ENCODE peak calls at places on chromosomes 7 and 10, in four cellular contexts. One of them, this sample, is unnamed.

GRCh38 chr10:49571419-49571818 is 32.5 kb upstream of the ERCC6 start:
- DNase-seq in progenitor cell of endocrine pancreas: no peak
- DNase-seq in foreskin fibroblast: no peak
- DNase-seq in colonic mucosa: no peak
- DNase-seq in this sample: no peak

GRCh38 chr10:80182986-80183385 is 22.4 kb downstream of the ANXA11 start:
- DNase-seq in progenitor cell of endocrine pancreas: no peak
- DNase-seq in foreskin fibroblast: no peak
- DNase-seq in colonic mucosa: no peak
- DNase-seq in this sample: no peak

GRCh38 chr7:112362053-112362650 is 88.1 kb upstream of the IFRD1 start:
- DNase-seq in progenitor cell of endocrine pancreas: no peak
- DNase-seq in colonic mucosa: no peak
- DNase-seq in foreskin fibroblast: no peak
- DNase-seq in this sample: no peak

GRCh38 chr10:21526184-21526951 is 886 bp upstream of the SKIDA1 start:
- DNase-seq in progenitor cell of endocrine pancreas: peak; percentile 66
- DNase-seq in foreskin fibroblast: peak; percentile 74
- DNase-seq in colonic mucosa: peak; percentile 71
- DNase-seq in this sample: peak; percentile 43

GRCh38 chr10:11012880-11013279 is 4.8 kb upstream of the CELF2 start:
- DNase-seq in progenitor cell of endocrine pancreas: no peak
- DNase-seq in foreskin fibroblast: no peak
- DNase-seq in colonic mucosa: no peak
- DNase-seq in this sample: no peak

GRCh38 chr10:70462349-70462984 is 16.1 kb upstream of the PALD1 start:
- DNase-seq in colonic mucosa: no peak
- DNase-seq in progenitor cell of endocrine pancreas: no peak
- DNase-seq in foreskin fibroblast: no peak
- DNase-seq in this sample: no peak

GRCh38 chr10:126156545-126156944 is 231.7 kb downstream of the ADAM12 start:
- DNase-seq in colonic mucosa: no peak
- DNase-seq in progenitor cell of endocrine pancreas: no peak
- DNase-seq in foreskin fibroblast: no peak
- DNase-seq in this sample: no peak

GRCh38 chr7:7911339-7911738 is 57.3 kb upstream of the GLCCI1 start:
- DNase-seq in colonic mucosa: no peak
- DNase-seq in progenitor cell of endocrine pancreas: no peak
- DNase-seq in foreskin fibroblast: peak; percentile 38
- DNase-seq in this sample: no peak

GRCh38 chr10:100976906-100977305 is 7.6 kb downstream of the SEMA4G start:
- DNase-seq in progenitor cell of endocrine pancreas: no peak
- DNase-seq in foreskin fibroblast: no peak
- DNase-seq in colonic mucosa: no peak
- DNase-seq in this sample: no peak

GRCh38 chr7:128735433-128735832 is 3.7 kb upstream of the CALU start:
- DNase-seq in foreskin fibroblast: no peak
- DNase-seq in colonic mucosa: no peak
- DNase-seq in progenitor cell of endocrine pancreas: no peak
- DNase-seq in this sample: no peak

GRCh38 chr10:75211007-75211735 is 575 bp downstream of the VDAC2 start:
- DNase-seq in foreskin fibroblast: peak; percentile 51
- DNase-seq in progenitor cell of endocrine pancreas: no peak
- DNase-seq in colonic mucosa: peak; percentile 70
- DNase-seq in this sample: no peak

GRCh38 chr10:3955954-3956617 is 171.1 kb upstream of the KLF6 start:
- DNase-seq in progenitor cell of endocrine pancreas: no peak
- DNase-seq in foreskin fibroblast: no peak
- DNase-seq in colonic mucosa: peak; percentile 14
- DNase-seq in this sample: no peak

GRCh38 chr7:104011829-104012228 is 22.4 kb upstream of the RELN start:
- DNase-seq in progenitor cell of endocrine pancreas: no peak
- DNase-seq in foreskin fibroblast: no peak
- DNase-seq in colonic mucosa: no peak
- DNase-seq in this sample: no peak

GRCh38 chr10:62130948-62131347 is 137.7 kb downstream of the RTKN2 start:
- DNase-seq in colonic mucosa: no peak
- DNase-seq in foreskin fibroblast: peak; percentile 89
- DNase-seq in progenitor cell of endocrine pancreas: no peak
- DNase-seq in this sample: no peak

GRCh38 chr10:12902135-12902572 is 99.4 kb downstream of the CCDC3 start:
- DNase-seq in colonic mucosa: peak; percentile 64
- DNase-seq in progenitor cell of endocrine pancreas: peak; percentile 44
- DNase-seq in foreskin fibroblast: peak; percentile 17
- DNase-seq in this sample: peak; percentile 55

GRCh38 chr7:27586825-27587224 is 75.9 kb downstream of the HIBADH start:
- DNase-seq in colonic mucosa: peak; percentile 34
- DNase-seq in progenitor cell of endocrine pancreas: no peak
- DNase-seq in foreskin fibroblast: no peak
- DNase-seq in this sample: no peak

GRCh38 chr10:93554760-93555432 is 11.6 kb upstream of the FFAR4 start:
- DNase-seq in colonic mucosa: peak; percentile 88
- DNase-seq in foreskin fibroblast: peak; percentile 40
- DNase-seq in progenitor cell of endocrine pancreas: peak; percentile 67
- DNase-seq in this sample: peak; percentile 48

GRCh38 chr7:128831178-128831993 is 1.2 kb downstream of the FLNC start:
- DNase-seq in foreskin fibroblast: peak; percentile 74
- DNase-seq in progenitor cell of endocrine pancreas: no peak
- DNase-seq in colonic mucosa: no peak
- DNase-seq in this sample: no peak

GRCh38 chr10:123142701-123143161 is 5.2 kb upstream of the HMX2 start:
- DNase-seq in progenitor cell of endocrine pancreas: no peak
- DNase-seq in colonic mucosa: no peak
- DNase-seq in foreskin fibroblast: no peak
- DNase-seq in this sample: no peak

GRCh38 chr10:11243425-11244222 is 226.0 kb downstream of the CELF2 start:
- DNase-seq in foreskin fibroblast: no peak
- DNase-seq in progenitor cell of endocrine pancreas: no peak
- DNase-seq in colonic mucosa: no peak
- DNase-seq in this sample: no peak

GRCh38 chr7:133344275-133344674 is 91.4 kb downstream of the EXOC4 start:
- DNase-seq in foreskin fibroblast: no peak
- DNase-seq in progenitor cell of endocrine pancreas: no peak
- DNase-seq in colonic mucosa: no peak
- DNase-seq in this sample: no peak

GRCh38 chr7:92802398-92802797 is 34.0 kb downstream of the CDK6 start:
- DNase-seq in foreskin fibroblast: no peak
- DNase-seq in colonic mucosa: no peak
- DNase-seq in progenitor cell of endocrine pancreas: no peak
- DNase-seq in this sample: no peak

GRCh38 chr10:93098816-93099215 is 25.1 kb downstream of the CYP26A1 start:
- DNase-seq in colonic mucosa: peak; percentile 2
- DNase-seq in foreskin fibroblast: no peak
- DNase-seq in progenitor cell of endocrine pancreas: no peak
- DNase-seq in this sample: no peak

GRCh38 chr10:50658165-50658564 is 34.4 kb upstream of the SGMS1 start:
- DNase-seq in foreskin fibroblast: no peak
- DNase-seq in colonic mucosa: no peak
- DNase-seq in progenitor cell of endocrine pancreas: no peak
- DNase-seq in this sample: no peak

GRCh38 chr10:62817763-62818425 is 1.7 kb upstream of the EGR2 start:
- DNase-seq in progenitor cell of endocrine pancreas: peak; percentile 75
- DNase-seq in foreskin fibroblast: peak; percentile 66
- DNase-seq in colonic mucosa: peak; percentile 72
- DNase-seq in this sample: peak; percentile 27

GRCh38 chr10:50552771-50553535 is 70.8 kb downstream of the SGMS1 start:
- DNase-seq in colonic mucosa: peak; percentile 49
- DNase-seq in progenitor cell of endocrine pancreas: no peak
- DNase-seq in foreskin fibroblast: no peak
- DNase-seq in this sample: no peak

GRCh38 chr7:73703985-73704639 is 15.4 kb downstream of the STX1A start:
- DNase-seq in colonic mucosa: peak; percentile 71
- DNase-seq in progenitor cell of endocrine pancreas: no peak
- DNase-seq in foreskin fibroblast: no peak
- DNase-seq in this sample: no peak

GRCh38 chr10:44756235-44756634 is 154.9 kb upstream of the TMEM72 start:
- DNase-seq in progenitor cell of endocrine pancreas: no peak
- DNase-seq in foreskin fibroblast: peak; percentile 56
- DNase-seq in colonic mucosa: no peak
- DNase-seq in this sample: no peak

GRCh38 chr7:80133361-80134104 is 1.1 kb upstream of the GNAI1 start:
- DNase-seq in foreskin fibroblast: no peak
- DNase-seq in progenitor cell of endocrine pancreas: no peak
- DNase-seq in colonic mucosa: no peak
- DNase-seq in this sample: no peak

GRCh38 chr10:73414230-73414981 is 548 bp upstream of the ANXA7 start:
- DNase-seq in progenitor cell of endocrine pancreas: no peak
- DNase-seq in colonic mucosa: peak; percentile 64
- DNase-seq in foreskin fibroblast: no peak
- DNase-seq in this sample: no peak
- TF ChIP-seq CTCF in progenitor cell of endocrine pancreas: peak; percentile 17
- TF ChIP-seq CTCF in colonic mucosa: no peak
- TF ChIP-seq CTCF in foreskin fibroblast: peak; percentile 0
- TF ChIP-seq CTCF in this sample: no peak

GRCh38 chr7:83469491-83469890 is 179.4 kb downstream of the SEMA3E start:
- DNase-seq in colonic mucosa: no peak
- DNase-seq in progenitor cell of endocrine pancreas: no peak
- DNase-seq in foreskin fibroblast: no peak
- DNase-seq in this sample: no peak

GRCh38 chr7:83466956-83467355 is 182.0 kb downstream of the SEMA3E start:
- DNase-seq in colonic mucosa: no peak
- DNase-seq in foreskin fibroblast: no peak
- DNase-seq in progenitor cell of endocrine pancreas: no peak
- DNase-seq in this sample: no peak

GRCh38 chr7:83467493-83467892 is 181.4 kb downstream of the SEMA3E start:
- DNase-seq in progenitor cell of endocrine pancreas: no peak
- DNase-seq in foreskin fibroblast: no peak
- DNase-seq in colonic mucosa: no peak
- DNase-seq in this sample: no peak

GRCh38 chr7:83469076-83469475 is 179.9 kb downstream of the SEMA3E start:
- DNase-seq in foreskin fibroblast: peak; percentile 31
- DNase-seq in progenitor cell of endocrine pancreas: no peak
- DNase-seq in colonic mucosa: no peak
- DNase-seq in this sample: no peak

GRCh38 chr7:83468251-83468739 is 180.6 kb downstream of the SEMA3E start:
- DNase-seq in foreskin fibroblast: peak; percentile 98
- DNase-seq in colonic mucosa: peak; percentile 54
- DNase-seq in progenitor cell of endocrine pancreas: no peak
- DNase-seq in this sample: peak; percentile 76
- TF ChIP-seq CTCF in foreskin fibroblast: no peak
- TF ChIP-seq CTCF in colonic mucosa: no peak
- TF ChIP-seq CTCF in progenitor cell of endocrine pancreas: no peak
- TF ChIP-seq CTCF in this sample: no peak

GRCh38 chr7:2689951-2690705 is 2.1 kb downstream of the AMZ1 start:
- DNase-seq in progenitor cell of endocrine pancreas: no peak
- DNase-seq in colonic mucosa: no peak
- DNase-seq in foreskin fibroblast: no peak
- DNase-seq in this sample: no peak
- TF ChIP-seq CTCF in progenitor cell of endocrine pancreas: no peak
- TF ChIP-seq CTCF in colonic mucosa: no peak
- TF ChIP-seq CTCF in foreskin fibroblast: no peak
- TF ChIP-seq CTCF in this sample: no peak

GRCh38 chr10:59098811-59099452 is 77.5 kb upstream of the PHYHIPL start:
- DNase-seq in foreskin fibroblast: peak; percentile 50
- DNase-seq in progenitor cell of endocrine pancreas: no peak
- DNase-seq in colonic mucosa: no peak
- DNase-seq in this sample: no peak
- TF ChIP-seq CTCF in foreskin fibroblast: no peak
- TF ChIP-seq CTCF in progenitor cell of endocrine pancreas: no peak
- TF ChIP-seq CTCF in colonic mucosa: no peak
- TF ChIP-seq CTCF in this sample: no peak

GRCh38 chr10:35379226-35380137 is 43.2 kb downstream of the CCNY start:
- DNase-seq in colonic mucosa: no peak
- DNase-seq in foreskin fibroblast: no peak
- DNase-seq in progenitor cell of endocrine pancreas: no peak
- DNase-seq in this sample: no peak
- TF ChIP-seq CTCF in colonic mucosa: no peak
- TF ChIP-seq CTCF in foreskin fibroblast: no peak
- TF ChIP-seq CTCF in progenitor cell of endocrine pancreas: no peak
- TF ChIP-seq CTCF in this sample: no peak

GRCh38 chr7:106344861-106345260 is 60.1 kb upstream of the NAMPT start:
- DNase-seq in colonic mucosa: no peak
- DNase-seq in progenitor cell of endocrine pancreas: no peak
- DNase-seq in foreskin fibroblast: peak; percentile 19
- DNase-seq in this sample: no peak

GRCh38 chr7:106346678-106347217 is 62.0 kb upstream of the NAMPT start:
- DNase-seq in progenitor cell of endocrine pancreas: no peak
- DNase-seq in colonic mucosa: no peak
- DNase-seq in foreskin fibroblast: peak; percentile 90
- DNase-seq in this sample: no peak

GRCh38 chr7:106346167-106346677 is 61.4 kb upstream of the NAMPT start:
- DNase-seq in foreskin fibroblast: no peak
- DNase-seq in progenitor cell of endocrine pancreas: no peak
- DNase-seq in colonic mucosa: no peak
- DNase-seq in this sample: no peak

GRCh38 chr7:106344206-106344605 is 59.4 kb upstream of the NAMPT start:
- DNase-seq in progenitor cell of endocrine pancreas: no peak
- DNase-seq in colonic mucosa: no peak
- DNase-seq in foreskin fibroblast: no peak
- DNase-seq in this sample: no peak

GRCh38 chr7:106345421-106346166 is 60.8 kb upstream of the NAMPT start:
- DNase-seq in progenitor cell of endocrine pancreas: no peak
- DNase-seq in foreskin fibroblast: no peak
- DNase-seq in colonic mucosa: no peak
- DNase-seq in this sample: no peak
- TF ChIP-seq CTCF in progenitor cell of endocrine pancreas: no peak
- TF ChIP-seq CTCF in foreskin fibroblast: no peak
- TF ChIP-seq CTCF in colonic mucosa: no peak
- TF ChIP-seq CTCF in this sample: no peak

DNA sequence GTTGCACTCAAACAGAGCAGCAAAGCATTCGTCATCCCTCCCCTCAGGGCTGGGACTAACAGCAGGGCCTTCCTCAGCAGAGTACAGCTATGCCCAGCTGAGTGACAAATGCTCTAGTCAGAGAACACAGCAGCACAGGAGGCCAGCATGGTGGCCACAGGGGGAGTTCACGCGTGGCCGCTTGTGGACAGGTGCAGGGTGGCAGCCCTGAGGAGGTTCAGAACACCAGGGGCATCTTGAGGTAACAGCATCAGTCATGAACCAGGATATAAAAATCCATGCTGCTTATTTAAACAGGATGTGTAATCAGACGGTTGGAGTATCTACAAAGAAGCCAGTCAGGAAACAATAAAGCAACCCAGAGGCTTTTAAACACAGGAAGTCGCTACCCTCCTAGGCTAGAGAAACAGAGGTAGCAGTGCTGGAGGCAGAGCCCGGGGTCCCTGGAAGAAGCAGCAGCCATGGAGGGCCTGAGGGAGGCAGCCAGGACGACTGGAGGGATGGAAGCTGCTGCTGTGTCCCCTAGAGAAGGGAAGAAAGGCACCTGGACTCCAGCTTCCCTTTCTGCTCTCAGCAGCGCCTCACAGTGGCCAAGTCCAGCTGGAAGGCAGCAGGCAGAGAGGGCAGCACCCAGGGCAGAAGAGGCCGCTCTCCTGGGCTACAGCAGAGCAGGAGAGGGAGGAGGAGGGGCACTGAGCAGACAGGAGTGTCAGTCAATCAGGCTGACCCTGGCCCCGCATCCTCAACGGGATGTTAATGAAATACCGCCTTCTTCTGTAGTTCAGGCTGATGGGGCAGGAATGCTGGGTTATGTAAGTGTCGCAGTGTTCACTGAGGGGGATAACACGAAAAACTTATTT is 70.8 kb upstream of the UCN3 start:
- DNase-seq in foreskin fibroblast: peak; percentile 59
- DNase-seq in colonic mucosa: peak; percentile 87
- DNase-seq in progenitor cell of endocrine pancreas: peak; percentile 69
- DNase-seq in this sample: peak; percentile 47
- TF ChIP-seq CTCF in foreskin fibroblast: peak; percentile 58
- TF ChIP-seq CTCF in colonic mucosa: peak; percentile 55
- TF ChIP-seq CTCF in progenitor cell of endocrine pancreas: peak; percentile 66
- TF ChIP-seq CTCF in this sample: no peak

GRCh38 chr7:135557455-135558336 is at the start of gene NUP205:
- DNase-seq in foreskin fibroblast: peak; percentile 75
- DNase-seq in colonic mucosa: peak; percentile 77
- DNase-seq in progenitor cell of endocrine pancreas: peak; percentile 34
- DNase-seq in this sample: peak; percentile 26
- TF ChIP-seq CTCF in foreskin fibroblast: no peak
- TF ChIP-seq CTCF in colonic mucosa: no peak
- TF ChIP-seq CTCF in progenitor cell of endocrine pancreas: no peak
- TF ChIP-seq CTCF in this sample: no peak

This sample was measured in omental fat pad.